ENCODE peak calls at places on chromosomes 5 and 9, in six cellular contexts. One of them, this sample, is unnamed.

GRCh38 chr5:125125031-125125823 is 378.8 kb upstream of the ZNF608 start:
- DNase-seq in fibroblast of lung: peak
- DNase-seq in bronchial epithelial cell: peak
- DNase-seq in foreskin fibroblast: no peak
- DNase-seq in astrocyte of the spinal cord: peak
- DNase-seq in OCI-LY7: no peak
- DNase-seq in this sample: no peak

GRCh38 chr5:67100301-67100700 is 96.3 kb downstream of the CD180 start:
- DNase-seq in OCI-LY7: no peak
- DNase-seq in fibroblast of lung: no peak
- DNase-seq in astrocyte of the spinal cord: no peak
- DNase-seq in foreskin fibroblast: no peak
- DNase-seq in bronchial epithelial cell: no peak
- DNase-seq in this sample: no peak

GRCh38 chr5:149392718-149393117 is 13.6 kb upstream of the IL17B start:
- DNase-seq in astrocyte of the spinal cord: peak
- DNase-seq in foreskin fibroblast: no peak
- DNase-seq in bronchial epithelial cell: peak
- DNase-seq in fibroblast of lung: peak
- DNase-seq in OCI-LY7: no peak
- DNase-seq in this sample: peak

GRCh38 chr9:107222020-107222522 is 61.0 kb upstream of the RAD23B start:
- DNase-seq in bronchial epithelial cell: peak
- DNase-seq in fibroblast of lung: peak
- DNase-seq in OCI-LY7: no peak
- DNase-seq in foreskin fibroblast: peak
- DNase-seq in astrocyte of the spinal cord: peak
- DNase-seq in this sample: no peak

GRCh38 chr5:68187268-68188055 is 28.1 kb upstream of the PIK3R1 start:
- DNase-seq in astrocyte of the spinal cord: peak
- DNase-seq in foreskin fibroblast: no peak
- DNase-seq in fibroblast of lung: peak
- DNase-seq in OCI-LY7: no peak
- DNase-seq in bronchial epithelial cell: no peak
- DNase-seq in this sample: no peak

GRCh38 chr5:116747881-116748280 is 173.3 kb upstream of the SEMA6A start:
- DNase-seq in bronchial epithelial cell: no peak
- DNase-seq in fibroblast of lung: peak
- DNase-seq in astrocyte of the spinal cord: peak
- DNase-seq in OCI-LY7: no peak
- DNase-seq in foreskin fibroblast: no peak
- DNase-seq in this sample: peak

GRCh38 chr9:5582835-5583195 is 46.1 kb upstream of the RIC1 start:
- DNase-seq in bronchial epithelial cell: peak
- DNase-seq in astrocyte of the spinal cord: peak
- DNase-seq in fibroblast of lung: peak
- DNase-seq in foreskin fibroblast: peak
- DNase-seq in OCI-LY7: peak
- DNase-seq in this sample: peak

GRCh38 chr5:149005077-149005892 is 57.6 kb downstream of the SH3TC2 start:
- DNase-seq in foreskin fibroblast: peak
- DNase-seq in bronchial epithelial cell: peak
- DNase-seq in OCI-LY7: no peak
- DNase-seq in astrocyte of the spinal cord: no peak
- DNase-seq in fibroblast of lung: no peak
- DNase-seq in this sample: peak

GRCh38 chr5:148750614-148751013 is 75.8 kb upstream of the ADRB2 start:
- DNase-seq in bronchial epithelial cell: no peak
- DNase-seq in astrocyte of the spinal cord: no peak
- DNase-seq in foreskin fibroblast: no peak
- DNase-seq in fibroblast of lung: no peak
- DNase-seq in OCI-LY7: no peak
- DNase-seq in this sample: no peak

GRCh38 chr9:94860678-94861588 is 134.4 kb downstream of the AOPEP start:
- DNase-seq in foreskin fibroblast: peak
- DNase-seq in astrocyte of the spinal cord: peak
- DNase-seq in bronchial epithelial cell: no peak
- DNase-seq in fibroblast of lung: peak
- DNase-seq in OCI-LY7: peak
- DNase-seq in this sample: peak

GRCh38 chr5:134503088-134503936 is 22.2 kb upstream of the JADE2 start:
- DNase-seq in OCI-LY7: no peak
- DNase-seq in fibroblast of lung: peak
- DNase-seq in foreskin fibroblast: peak
- DNase-seq in bronchial epithelial cell: peak
- DNase-seq in astrocyte of the spinal cord: peak
- DNase-seq in this sample: peak
- H3K4me3 ChIP-seq in OCI-LY7: no peak
- H3K4me3 ChIP-seq in fibroblast of lung: no peak
- H3K4me3 ChIP-seq in foreskin fibroblast: no peak
- H3K4me3 ChIP-seq in bronchial epithelial cell: no peak
- H3K4me3 ChIP-seq in astrocyte of the spinal cord: no peak
- H3K4me3 ChIP-seq in this sample: no peak

DNA sequence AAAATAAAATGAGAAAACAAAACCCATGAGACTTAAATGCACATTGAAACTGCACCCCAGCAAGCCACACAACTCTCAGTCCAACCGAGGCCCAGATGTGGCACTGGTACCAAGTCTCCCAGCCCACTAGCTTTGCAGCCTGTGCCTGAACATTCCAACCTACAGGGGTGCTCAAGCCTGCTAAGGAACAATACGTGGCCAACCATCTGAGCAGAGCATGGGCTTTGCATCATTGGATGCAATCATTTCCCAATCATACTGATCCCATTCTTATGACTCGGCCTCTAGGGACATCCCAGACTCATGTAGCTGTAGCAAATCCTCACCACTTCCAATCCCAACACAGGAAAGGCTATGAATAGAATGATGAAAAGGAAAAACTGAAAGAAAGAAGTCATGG is 297.2 kb downstream of the SPOCK1 start:
- DNase-seq in astrocyte of the spinal cord: peak
- DNase-seq in foreskin fibroblast: peak
- DNase-seq in fibroblast of lung: peak
- DNase-seq in OCI-LY7: no peak
- DNase-seq in bronchial epithelial cell: peak
- DNase-seq in this sample: peak
- TF ChIP-seq CTCF in astrocyte of the spinal cord: no peak
- TF ChIP-seq CTCF in foreskin fibroblast: peak
- TF ChIP-seq CTCF in fibroblast of lung: peak
- TF ChIP-seq CTCF in OCI-LY7: no peak
- TF ChIP-seq CTCF in bronchial epithelial cell: peak
- TF ChIP-seq CTCF in this sample: peak

DNA sequence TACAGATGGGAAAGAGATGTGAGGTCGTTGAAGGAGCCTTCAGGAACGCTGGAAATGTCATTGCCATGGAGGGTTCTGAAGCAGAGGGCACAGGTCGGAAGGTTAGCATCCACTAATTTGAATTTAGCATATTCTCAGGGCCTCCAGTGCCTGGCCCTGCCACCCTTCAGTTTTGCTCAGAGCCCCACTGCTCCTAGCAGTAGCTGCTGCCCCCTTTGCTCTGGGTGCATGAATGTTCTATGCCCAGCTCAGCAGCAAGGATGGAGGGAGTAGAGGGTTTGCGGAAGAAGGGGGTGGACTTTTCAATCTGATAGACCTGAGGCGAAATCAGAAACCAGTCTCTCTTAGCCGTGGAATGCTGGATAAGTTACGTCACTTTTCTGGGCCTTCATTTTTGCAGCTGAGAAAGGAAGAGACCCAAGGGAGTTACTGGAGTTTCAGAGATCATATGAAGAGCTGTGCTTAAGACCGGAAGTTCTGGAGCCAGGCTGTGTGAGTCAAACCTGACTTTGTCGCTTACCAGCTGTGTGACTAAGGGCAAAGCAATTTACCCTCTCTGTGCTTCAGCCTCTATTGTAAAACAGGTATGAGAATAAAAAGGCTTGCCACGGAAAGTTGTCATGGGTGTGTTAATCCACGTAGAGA is 133.2 kb upstream of the PANK3 start:
- DNase-seq in astrocyte of the spinal cord: peak
- DNase-seq in OCI-LY7: no peak
- DNase-seq in fibroblast of lung: peak
- DNase-seq in foreskin fibroblast: peak
- DNase-seq in bronchial epithelial cell: peak
- DNase-seq in this sample: peak
- H3K4me3 ChIP-seq in astrocyte of the spinal cord: no peak
- H3K4me3 ChIP-seq in OCI-LY7: no peak
- H3K4me3 ChIP-seq in fibroblast of lung: no peak
- H3K4me3 ChIP-seq in foreskin fibroblast: no peak
- H3K4me3 ChIP-seq in bronchial epithelial cell: no peak
- H3K4me3 ChIP-seq in this sample: no peak

GRCh38 chr9:93593144-93593655 is 16.8 kb downstream of the PHF2 start:
- DNase-seq in bronchial epithelial cell: no peak
- DNase-seq in OCI-LY7: no peak
- DNase-seq in fibroblast of lung: no peak
- DNase-seq in foreskin fibroblast: no peak
- DNase-seq in astrocyte of the spinal cord: no peak
- DNase-seq in this sample: no peak

GRCh38 chr9:93591301-93591700 is 14.9 kb downstream of the PHF2 start:
- DNase-seq in bronchial epithelial cell: no peak
- DNase-seq in foreskin fibroblast: no peak
- DNase-seq in astrocyte of the spinal cord: no peak
- DNase-seq in OCI-LY7: no peak
- DNase-seq in fibroblast of lung: no peak
- DNase-seq in this sample: no peak

GRCh38 chr9:93591706-93592388 is 15.5 kb downstream of the PHF2 start:
- DNase-seq in bronchial epithelial cell: no peak
- DNase-seq in OCI-LY7: no peak
- DNase-seq in fibroblast of lung: no peak
- DNase-seq in foreskin fibroblast: no peak
- DNase-seq in astrocyte of the spinal cord: no peak
- DNase-seq in this sample: no peak

GRCh38 chr9:93594041-93594756 is 17.8 kb downstream of the PHF2 start:
- DNase-seq in fibroblast of lung: no peak
- DNase-seq in bronchial epithelial cell: no peak
- DNase-seq in OCI-LY7: no peak
- DNase-seq in foreskin fibroblast: no peak
- DNase-seq in astrocyte of the spinal cord: no peak
- DNase-seq in this sample: no peak

DNA sequence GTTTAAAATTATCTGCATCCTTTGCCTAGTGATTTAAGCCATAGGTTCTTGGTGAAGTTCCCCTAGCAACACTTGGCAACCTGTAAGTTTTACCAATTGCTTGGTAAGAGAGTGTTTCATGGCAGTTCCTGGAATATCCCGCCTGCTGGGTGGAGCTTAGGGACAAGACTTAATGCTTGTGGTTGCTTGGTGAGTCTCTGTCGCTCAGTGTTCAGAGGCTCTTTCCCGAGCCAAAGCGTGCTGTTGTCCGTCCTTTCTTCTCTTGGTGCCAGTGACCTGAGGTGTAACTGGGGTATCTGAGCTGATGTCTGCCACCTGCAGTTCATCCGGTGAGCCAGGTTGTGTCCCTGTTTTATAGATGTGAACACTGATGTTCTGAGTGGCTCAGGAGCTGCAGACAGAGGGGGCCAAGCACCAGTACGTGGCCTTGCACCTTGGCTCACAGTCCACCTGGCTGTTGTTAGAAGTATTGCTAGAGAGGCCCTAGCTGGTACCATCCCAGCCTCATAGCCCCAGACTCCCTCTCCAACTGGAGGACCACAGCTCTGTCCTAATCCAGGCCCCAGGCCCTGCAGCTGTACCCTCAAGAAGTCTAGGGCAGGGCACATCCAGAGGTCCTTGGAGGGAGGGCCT is 16.1 kb downstream of the PHF2 start:
- DNase-seq in foreskin fibroblast: no peak
- DNase-seq in OCI-LY7: peak
- DNase-seq in fibroblast of lung: peak
- DNase-seq in bronchial epithelial cell: no peak
- DNase-seq in astrocyte of the spinal cord: peak
- DNase-seq in this sample: no peak
- TF ChIP-seq CTCF in foreskin fibroblast: peak
- TF ChIP-seq CTCF in OCI-LY7: peak
- TF ChIP-seq CTCF in fibroblast of lung: no peak
- TF ChIP-seq CTCF in bronchial epithelial cell: peak
- TF ChIP-seq CTCF in astrocyte of the spinal cord: peak
- TF ChIP-seq CTCF in this sample: peak

GRCh38 chr5:96816430-96816939 is 8.7 kb upstream of the ERAP1 start:
- DNase-seq in foreskin fibroblast: no peak
- DNase-seq in OCI-LY7: peak
- DNase-seq in astrocyte of the spinal cord: no peak
- DNase-seq in fibroblast of lung: peak
- DNase-seq in bronchial epithelial cell: no peak
- DNase-seq in this sample: no peak

GRCh38 chr5:96812851-96813250 is 5.1 kb upstream of the ERAP1 start:
- DNase-seq in fibroblast of lung: peak
- DNase-seq in astrocyte of the spinal cord: no peak
- DNase-seq in bronchial epithelial cell: no peak
- DNase-seq in OCI-LY7: no peak
- DNase-seq in foreskin fibroblast: no peak
- DNase-seq in this sample: no peak

GRCh38 chr5:96817496-96817895 is 9.8 kb upstream of the ERAP1 start:
- DNase-seq in foreskin fibroblast: no peak
- DNase-seq in astrocyte of the spinal cord: no peak
- DNase-seq in bronchial epithelial cell: no peak
- DNase-seq in OCI-LY7: no peak
- DNase-seq in fibroblast of lung: peak
- DNase-seq in this sample: no peak

GRCh38 chr5:96819806-96820205 is 12.1 kb upstream of the ERAP1 start:
- DNase-seq in astrocyte of the spinal cord: no peak
- DNase-seq in OCI-LY7: no peak
- DNase-seq in bronchial epithelial cell: no peak
- DNase-seq in fibroblast of lung: no peak
- DNase-seq in foreskin fibroblast: no peak
- DNase-seq in this sample: no peak

GRCh38 chr5:96816991-96817390 is 9.2 kb upstream of the ERAP1 start:
- DNase-seq in foreskin fibroblast: no peak
- DNase-seq in astrocyte of the spinal cord: no peak
- DNase-seq in fibroblast of lung: no peak
- DNase-seq in OCI-LY7: peak
- DNase-seq in bronchial epithelial cell: no peak
- DNase-seq in this sample: no peak
- H3K4me3 ChIP-seq in foreskin fibroblast: no peak
- H3K4me3 ChIP-seq in astrocyte of the spinal cord: no peak
- H3K4me3 ChIP-seq in fibroblast of lung: no peak
- H3K4me3 ChIP-seq in OCI-LY7: peak
- H3K4me3 ChIP-seq in bronchial epithelial cell: no peak
- H3K4me3 ChIP-seq in this sample: no peak

This sample was measured in fibroblast of mammary gland.